ENCODE peak calls at places on chromosomes 6 and 20, in nine cellular contexts. One of them, this sample, is unnamed. For H3K27me3, the result is how much of the 10 kb centered on the place peaks cover.

GRCh38 chr20:52105573-52106422 is 85.8 kb downstream of the ZFP64 start:
- DNase-seq in heart left ventricle: no peak
- DNase-seq in Peyer's patch: no peak
- DNase-seq in tibial nerve: no peak
- DNase-seq in thyroid gland: peak
- DNase-seq in stomach: no peak
- DNase-seq in spleen: no peak
- DNase-seq in K562: no peak
- DNase-seq in uterus: no peak
- DNase-seq in this sample: no peak

GRCh38 chr6:139964737-139965136 is 590.3 kb upstream of the CITED2 start:
- DNase-seq in stomach: no peak
- DNase-seq in thyroid gland: no peak
- DNase-seq in K562: no peak
- DNase-seq in uterus: no peak
- DNase-seq in heart left ventricle: no peak
- DNase-seq in spleen: no peak
- DNase-seq in Peyer's patch: no peak
- DNase-seq in tibial nerve: no peak
- DNase-seq in this sample: no peak

GRCh38 chr6:127900935-127901334 is at the start of gene THEMIS:
- DNase-seq in Peyer's patch: peak
- DNase-seq in K562: no peak
- DNase-seq in heart left ventricle: no peak
- DNase-seq in tibial nerve: no peak
- DNase-seq in uterus: no peak
- DNase-seq in spleen: peak
- DNase-seq in thyroid gland: no peak
- DNase-seq in stomach: no peak
- DNase-seq in this sample: no peak

GRCh38 chr6:17418281-17419188 is 25.1 kb downstream of the CAP2 start:
- DNase-seq in uterus: no peak
- DNase-seq in Peyer's patch: no peak
- DNase-seq in stomach: no peak
- DNase-seq in tibial nerve: no peak
- DNase-seq in K562: no peak
- DNase-seq in heart left ventricle: no peak
- DNase-seq in thyroid gland: no peak
- DNase-seq in spleen: no peak
- DNase-seq in this sample: no peak

GRCh38 chr6:46103437-46103836 is 26.4 kb upstream of the ENPP4 start:
- DNase-seq in stomach: no peak
- DNase-seq in Peyer's patch: no peak
- DNase-seq in tibial nerve: no peak
- DNase-seq in thyroid gland: no peak
- DNase-seq in heart left ventricle: no peak
- DNase-seq in spleen: no peak
- DNase-seq in K562: no peak
- DNase-seq in uterus: no peak
- DNase-seq in this sample: no peak

GRCh38 chr6:17226766-17227338 is 54.3 kb upstream of the RBM24 start:
- DNase-seq in Peyer's patch: no peak
- DNase-seq in uterus: no peak
- DNase-seq in tibial nerve: no peak
- DNase-seq in K562: no peak
- DNase-seq in stomach: no peak
- DNase-seq in thyroid gland: no peak
- DNase-seq in spleen: no peak
- DNase-seq in heart left ventricle: no peak
- DNase-seq in this sample: no peak

GRCh38 chr6:151699719-151700118 is 107.8 kb upstream of the ESR1 start:
- DNase-seq in spleen: no peak
- DNase-seq in heart left ventricle: no peak
- DNase-seq in tibial nerve: no peak
- DNase-seq in Peyer's patch: no peak
- DNase-seq in uterus: peak
- DNase-seq in stomach: no peak
- DNase-seq in K562: no peak
- DNase-seq in thyroid gland: no peak
- DNase-seq in this sample: no peak

GRCh38 chr20:11703119-11703518 is 214.6 kb upstream of the BTBD3 start:
- DNase-seq in uterus: no peak
- DNase-seq in tibial nerve: no peak
- DNase-seq in stomach: no peak
- DNase-seq in spleen: no peak
- DNase-seq in K562: no peak
- DNase-seq in Peyer's patch: no peak
- DNase-seq in heart left ventricle: no peak
- DNase-seq in thyroid gland: no peak
- DNase-seq in this sample: no peak

GRCh38 chr20:58241766-58242465 is 13.5 kb upstream of the ANKRD60 start:
- DNase-seq in K562: no peak
- DNase-seq in stomach: no peak
- DNase-seq in spleen: no peak
- DNase-seq in uterus: no peak
- DNase-seq in Peyer's patch: no peak
- DNase-seq in thyroid gland: no peak
- DNase-seq in tibial nerve: no peak
- DNase-seq in heart left ventricle: no peak
- DNase-seq in this sample: peak

GRCh38 chr20:32777177-32777956 is 15.2 kb downstream of the DNMT3B start:
- DNase-seq in K562: no peak
- DNase-seq in stomach: peak
- DNase-seq in thyroid gland: no peak
- DNase-seq in tibial nerve: no peak
- DNase-seq in uterus: no peak
- DNase-seq in Peyer's patch: no peak
- DNase-seq in heart left ventricle: no peak
- DNase-seq in spleen: no peak
- DNase-seq in this sample: no peak

GRCh38 chr6:38080889-38081288 is 261.4 kb downstream of the ZFAND3 start:
- DNase-seq in heart left ventricle: no peak
- DNase-seq in uterus: no peak
- DNase-seq in K562: no peak
- DNase-seq in Peyer's patch: no peak
- DNase-seq in stomach: no peak
- DNase-seq in tibial nerve: no peak
- DNase-seq in spleen: no peak
- DNase-seq in thyroid gland: no peak
- DNase-seq in this sample: no peak

GRCh38 chr6:34536251-34536958 is 19.7 kb downstream of the SPDEF start:
- DNase-seq in thyroid gland: peak
- DNase-seq in heart left ventricle: no peak
- DNase-seq in stomach: peak
- DNase-seq in Peyer's patch: no peak
- DNase-seq in K562: no peak
- DNase-seq in tibial nerve: no peak
- DNase-seq in spleen: no peak
- DNase-seq in uterus: no peak
- DNase-seq in this sample: no peak

GRCh38 chr6:19866199-19866872 is 29.2 kb downstream of the ID4 start:
- DNase-seq in heart left ventricle: no peak
- DNase-seq in tibial nerve: no peak
- DNase-seq in Peyer's patch: no peak
- DNase-seq in spleen: no peak
- DNase-seq in uterus: no peak
- DNase-seq in thyroid gland: no peak
- DNase-seq in stomach: no peak
- DNase-seq in K562: no peak
- DNase-seq in this sample: no peak

GRCh38 chr6:148166339-148166949 is 176.2 kb upstream of the SASH1 start:
- DNase-seq in heart left ventricle: no peak
- DNase-seq in uterus: no peak
- DNase-seq in spleen: no peak
- DNase-seq in thyroid gland: no peak
- DNase-seq in K562: peak
- DNase-seq in stomach: no peak
- DNase-seq in tibial nerve: no peak
- DNase-seq in Peyer's patch: no peak
- DNase-seq in this sample: no peak

GRCh38 chr6:42971746-42972327 is 7.1 kb downstream of the PEX6 start:
- DNase-seq in stomach: no peak
- DNase-seq in heart left ventricle: no peak
- DNase-seq in Peyer's patch: no peak
- DNase-seq in spleen: no peak
- DNase-seq in thyroid gland: no peak
- DNase-seq in K562: no peak
- DNase-seq in uterus: no peak
- DNase-seq in tibial nerve: no peak
- DNase-seq in this sample: no peak

GRCh38 chr20:60341062-60341461 is 382.8 kb downstream of the CDH26 start:
- DNase-seq in uterus: no peak
- DNase-seq in heart left ventricle: no peak
- DNase-seq in Peyer's patch: no peak
- DNase-seq in K562: no peak
- DNase-seq in spleen: no peak
- DNase-seq in thyroid gland: no peak
- DNase-seq in tibial nerve: no peak
- DNase-seq in stomach: no peak
- DNase-seq in this sample: no peak

DNA sequence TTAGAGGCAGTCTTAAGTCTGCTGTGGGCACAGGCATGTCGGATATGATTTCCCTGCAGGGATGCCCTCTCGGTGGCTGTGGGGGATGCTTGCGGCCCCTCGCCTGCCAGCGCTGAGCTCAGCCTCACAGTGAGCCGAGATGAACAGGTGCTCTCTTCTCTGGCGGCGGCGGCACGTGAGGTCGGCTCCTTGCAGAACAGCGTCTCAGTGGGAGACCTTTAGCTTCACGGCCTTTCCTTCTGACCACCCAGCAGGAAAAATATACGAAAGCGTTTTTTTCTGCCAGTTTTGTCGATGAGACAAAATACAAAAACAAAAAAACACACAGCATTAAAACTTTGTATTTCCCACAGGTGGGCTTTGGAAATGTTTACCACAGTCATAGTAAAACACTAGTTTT is 23.6 kb downstream of the FOXA2 start:
- DNase-seq in stomach: no peak
- DNase-seq in thyroid gland: no peak
- DNase-seq in spleen: no peak
- DNase-seq in tibial nerve: no peak
- DNase-seq in heart left ventricle: no peak
- DNase-seq in uterus: no peak
- DNase-seq in K562: no peak
- DNase-seq in Peyer's patch: no peak
- DNase-seq in this sample: peak
- H3K27me3 ChIP-seq in stomach: under half
- H3K27me3 ChIP-seq in thyroid gland: under half
- H3K27me3 ChIP-seq in spleen: half or more
- H3K27me3 ChIP-seq in tibial nerve: half or more
- H3K27me3 ChIP-seq in heart left ventricle: half or more
- H3K27me3 ChIP-seq in uterus: under half
- H3K27me3 ChIP-seq in K562: under half
- H3K27me3 ChIP-seq in Peyer's patch: under half
- H3K27me3 ChIP-seq in this sample: under half

GRCh38 chr6:25831532-25832306 is at the start of gene SLC17A1:
- DNase-seq in thyroid gland: peak
- DNase-seq in uterus: no peak
- DNase-seq in spleen: no peak
- DNase-seq in stomach: no peak
- DNase-seq in heart left ventricle: no peak
- DNase-seq in Peyer's patch: no peak
- DNase-seq in tibial nerve: no peak
- DNase-seq in K562: no peak
- DNase-seq in this sample: no peak
- TF ChIP-seq CTCF in thyroid gland: no peak
- TF ChIP-seq CTCF in uterus: no peak
- TF ChIP-seq CTCF in spleen: no peak
- TF ChIP-seq CTCF in stomach: no peak
- TF ChIP-seq CTCF in heart left ventricle: no peak
- TF ChIP-seq CTCF in Peyer's patch: no peak
- TF ChIP-seq CTCF in tibial nerve: no peak
- TF ChIP-seq CTCF in K562: no peak
- TF ChIP-seq CTCF in this sample: no peak

GRCh38 chr6:170578909-170579308 is 5.5 kb downstream of the PDCD2 start:
- DNase-seq in stomach: no peak
- DNase-seq in Peyer's patch: no peak
- DNase-seq in K562: no peak
- DNase-seq in heart left ventricle: no peak
- DNase-seq in uterus: no peak
- DNase-seq in tibial nerve: no peak
- DNase-seq in spleen: no peak
- DNase-seq in thyroid gland: no peak
- DNase-seq in this sample: no peak

GRCh38 chr6:170584954-170585498 is 589 bp upstream of the PDCD2 start:
- DNase-seq in Peyer's patch: no peak
- DNase-seq in K562: no peak
- DNase-seq in tibial nerve: no peak
- DNase-seq in thyroid gland: no peak
- DNase-seq in stomach: peak
- DNase-seq in spleen: no peak
- DNase-seq in uterus: no peak
- DNase-seq in heart left ventricle: no peak
- DNase-seq in this sample: no peak

GRCh38 chr6:170583736-170584180 is 679 bp downstream of the PDCD2 start:
- DNase-seq in spleen: no peak
- DNase-seq in thyroid gland: no peak
- DNase-seq in tibial nerve: no peak
- DNase-seq in Peyer's patch: no peak
- DNase-seq in stomach: no peak
- DNase-seq in heart left ventricle: no peak
- DNase-seq in K562: no peak
- DNase-seq in uterus: no peak
- DNase-seq in this sample: no peak

GRCh38 chr6:170584181-170584953 is at the start of gene PDCD2:
- DNase-seq in K562: peak
- DNase-seq in heart left ventricle: peak
- DNase-seq in spleen: peak
- DNase-seq in thyroid gland: peak
- DNase-seq in Peyer's patch: peak
- DNase-seq in stomach: peak
- DNase-seq in tibial nerve: peak
- DNase-seq in uterus: peak
- DNase-seq in this sample: peak
- TF ChIP-seq POLR2A in K562: peak
- TF ChIP-seq POLR2A in heart left ventricle: no peak
- TF ChIP-seq POLR2A in spleen: peak
- TF ChIP-seq POLR2A in thyroid gland: peak
- TF ChIP-seq POLR2A in Peyer's patch: peak
- TF ChIP-seq POLR2A in stomach: no peak
- TF ChIP-seq POLR2A in tibial nerve: peak
- TF ChIP-seq POLR2A in uterus: peak
- TF ChIP-seq POLR2A in this sample: no peak

DNA sequence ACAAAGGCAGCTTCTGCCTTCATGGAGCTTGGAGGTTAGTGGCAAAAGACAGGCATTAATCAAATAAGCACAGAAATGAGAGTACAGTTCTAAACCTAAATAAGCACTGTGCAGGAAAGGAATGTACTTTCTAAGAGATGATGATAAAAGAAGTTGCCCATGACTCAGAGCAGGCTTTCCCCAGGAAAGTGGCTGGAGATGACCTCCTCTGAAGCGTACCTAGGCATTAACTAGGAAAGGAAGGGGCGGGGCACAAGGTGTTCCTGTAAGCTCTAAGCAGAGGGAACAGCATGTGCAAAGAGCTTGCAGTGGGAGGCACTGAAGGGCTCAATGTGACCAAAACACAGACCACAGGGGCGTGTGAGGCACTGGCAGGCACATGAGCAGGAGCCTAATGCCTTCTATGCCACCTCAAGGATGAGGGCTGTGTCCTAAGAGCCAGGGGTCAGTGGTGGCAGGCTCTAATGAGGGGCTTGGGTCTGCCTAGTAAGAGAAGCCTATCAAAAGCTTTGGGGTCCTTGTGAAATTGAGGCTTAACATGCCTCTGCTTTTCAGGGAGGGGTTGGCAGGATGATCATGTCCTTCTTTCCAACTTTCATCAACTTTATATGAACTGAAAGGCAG is 4.9 kb downstream of the SSTR4 start:
- DNase-seq in heart left ventricle: no peak
- DNase-seq in thyroid gland: no peak
- DNase-seq in Peyer's patch: no peak
- DNase-seq in tibial nerve: no peak
- DNase-seq in uterus: no peak
- DNase-seq in stomach: no peak
- DNase-seq in spleen: no peak
- DNase-seq in K562: no peak
- DNase-seq in this sample: no peak
- H3K27me3 ChIP-seq in heart left ventricle: under half
- H3K27me3 ChIP-seq in thyroid gland: under half
- H3K27me3 ChIP-seq in Peyer's patch: under half
- H3K27me3 ChIP-seq in tibial nerve: under half
- H3K27me3 ChIP-seq in uterus: under half
- H3K27me3 ChIP-seq in stomach: under half
- H3K27me3 ChIP-seq in spleen: under half
- H3K27me3 ChIP-seq in K562: under half
- H3K27me3 ChIP-seq in this sample: under half